ENCODE peak calls at places on chromosomes 5 and 9, in five cellular contexts. G is psoas muscle, M is cardiac muscle cell, A is endodermal cell, K is lower lobe of right lung. T is an unnamed sample. For H3K4me1, the result is how much of the 10 kb centered on the place peaks cover.

GRCh38 chr9:97535771-97536170 is 34.3 kb downstream of the TMOD1 start:
- DNase-seq in G (peak), M (no peak), A (no peak), K (no peak), T (no peak)

GRCh38 chr9:128082173-128082572 is 14.1 kb downstream of the SLC25A25 start:
- DNase-seq in G (no peak), M (no peak), A (no peak), K (no peak), T (no peak)

GRCh38 chr9:8648271-8648670 is 848.7 kb upstream of the DMAC1 start:
- DNase-seq in G (no peak), M (peak), A (no peak), K (no peak), T (no peak)

GRCh38 chr5:178234753-178235599 is 2.4 kb upstream of the PHYKPL start:
- DNase-seq in G (peak), M (peak), A (peak), K (peak), T (no peak)

GRCh38 chr9:70494221-70494620 is 79.8 kb upstream of the KLF9 start:
- DNase-seq in G (no peak), M (no peak), A (no peak), K (no peak), T (no peak)

GRCh38 chr9:133701981-133702797 is 36.0 kb downstream of the SARDH start:
- DNase-seq in G (peak), M (peak), A (no peak), K (peak), T (no peak)

GRCh38 chr5:150497274-150497988 is 10.5 kb upstream of the NDST1 start:
- DNase-seq in G (peak), M (peak), A (no peak), K (no peak), T (peak)

GRCh38 chr5:95530441-95530840 is 24.3 kb downstream of the SKIC3 start:
- DNase-seq in G (no peak), M (peak), A (no peak), K (no peak), T (no peak)

GRCh38 chr9:91163773-91164471 is 197.8 kb downstream of the AUH start:
- DNase-seq in G (no peak), M (no peak), A (peak), K (no peak), T (no peak)

GRCh38 chr5:154844800-154845199 is 5.6 kb downstream of the FAXDC2 start:
- DNase-seq in G (no peak), M (no peak), A (no peak), K (no peak), T (no peak)

GRCh38 chr5:142222235-142222880 is 102.5 kb downstream of the SPRY4 start:
- DNase-seq in G (no peak), M (no peak), A (peak), K (no peak), T (no peak)

GRCh38 chr9:98536542-98537173 is 172.1 kb downstream of the GABBR2 start:
- DNase-seq in G (no peak), M (peak), A (peak), K (no peak), T (no peak)
- TF ChIP-seq CTCF in G (no peak), M (peak), A (peak), K (peak), T (no peak)

DNA sequence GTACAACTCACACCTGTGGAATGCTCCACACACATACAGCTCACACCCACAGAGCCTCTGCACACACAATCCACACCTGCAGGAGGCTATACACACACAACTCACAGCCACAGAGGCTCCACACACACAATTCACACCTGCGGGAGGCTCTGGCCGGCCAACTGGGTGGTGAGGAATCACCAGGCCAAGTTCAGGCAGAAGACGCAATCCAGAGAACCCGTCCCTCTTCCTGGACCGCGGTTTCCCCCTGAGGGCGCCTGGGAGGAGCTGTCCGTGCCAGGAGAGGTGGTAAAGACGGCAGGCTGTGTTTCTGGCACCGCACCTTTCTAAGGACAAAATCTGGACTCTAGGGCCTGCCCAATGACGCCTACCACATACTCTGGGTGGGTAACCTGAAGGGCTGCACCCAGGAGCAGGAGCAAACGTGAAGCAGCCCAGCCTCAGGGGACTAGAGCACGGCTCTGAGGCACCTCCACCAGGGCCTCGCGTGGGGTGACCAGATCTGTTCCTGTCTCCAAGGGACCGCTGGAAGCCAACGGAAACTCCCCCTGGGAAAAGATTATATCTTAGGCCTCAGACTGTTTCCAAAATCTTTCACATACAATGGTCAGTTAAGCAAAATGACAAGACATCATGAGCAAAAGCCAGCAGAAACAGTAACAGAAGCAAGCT is 17.0 kb downstream of the CAMSAP1 start:
- DNase-seq in G (no peak), M (no peak), A (peak), K (no peak), T (no peak)
- H3K4me1 ChIP-seq in G (half or more), M (under half), A (under half), K (half or more), T (under half)

DNA sequence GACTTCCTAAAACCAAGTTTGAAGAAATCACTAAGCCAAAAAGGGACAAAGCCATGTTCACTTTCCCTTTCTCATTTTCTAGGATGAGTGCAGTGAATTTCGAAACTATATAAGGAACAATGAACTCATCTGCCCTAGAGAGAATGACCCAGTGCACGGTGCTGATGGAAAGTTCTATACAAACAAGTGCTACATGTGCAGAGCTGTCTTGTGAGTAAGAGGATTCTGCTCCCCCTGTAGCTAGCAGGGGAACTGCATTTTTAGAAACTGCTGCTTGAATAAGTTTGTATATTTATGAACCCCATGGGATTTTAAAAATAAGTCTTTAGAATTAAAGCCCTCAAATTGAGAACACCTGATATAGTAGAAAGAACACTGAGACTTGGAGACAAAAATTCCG is 42.7 kb upstream of the SPINK14 start:
- DNase-seq in G (no peak), M (peak), A (no peak), K (no peak), T (no peak)
- TF ChIP-seq CTCF in G (no peak), M (peak), A (peak), K (no peak), T (no peak)

GRCh38 chr5:158776681-158777080 is 323.0 kb downstream of the EBF1 start:
- DNase-seq in G (no peak), M (peak), A (no peak), K (no peak), T (no peak)

GRCh38 chr5:158777647-158778368 is 321.9 kb downstream of the EBF1 start:
- DNase-seq in G (no peak), M (peak), A (no peak), K (no peak), T (no peak)

GRCh38 chr5:158785397-158785796 is 314.3 kb downstream of the EBF1 start:
- DNase-seq in G (no peak), M (peak), A (no peak), K (no peak), T (no peak)

GRCh38 chr5:158783382-158783781 is 316.3 kb downstream of the EBF1 start:
- DNase-seq in G (no peak), M (no peak), A (no peak), K (no peak), T (no peak)

GRCh38 chr5:158780656-158781237 is 319.0 kb downstream of the EBF1 start:
- DNase-seq in G (no peak), M (no peak), A (no peak), K (no peak), T (no peak)
- H3K4me1 ChIP-seq in G (under half), M (under half), A (under half), K (under half), T (under half)

GRCh38 chr9:117046666-117047327 is 359.7 kb downstream of the TRIM32 start:
- DNase-seq in G (no peak), M (peak), A (no peak), K (no peak), T (no peak)
- TF ChIP-seq CTCF in G (no peak), M (peak), A (peak), K (no peak), T (no peak)

GRCh38 chr5:74154526-74154925 is 486.0 kb downstream of the ENC1 start:
- DNase-seq in G (no peak), M (no peak), A (no peak), K (no peak), T (no peak)
- H3K4me1 ChIP-seq in G (under half), M (under half), A (under half), K (under half), T (under half)

GRCh38 chr5:159576902-159577301 is 246.6 kb upstream of the IL12B start:
- DNase-seq in G (no peak), M (no peak), A (no peak), K (no peak), T (no peak)

GRCh38 chr5:159586941-159587340 is 256.7 kb upstream of the IL12B start:
- DNase-seq in G (no peak), M (no peak), A (no peak), K (no peak), T (no peak)

GRCh38 chr5:159582756-159583523 is 252.7 kb upstream of the IL12B start:
- DNase-seq in G (no peak), M (peak), A (no peak), K (no peak), T (no peak)

GRCh38 chr5:159581502-159582249 is 251.4 kb upstream of the IL12B start:
- DNase-seq in G (no peak), M (peak), A (peak), K (no peak), T (no peak)
- TF ChIP-seq CTCF in G (no peak), M (peak), A (no peak), K (no peak), T (no peak)

GRCh38 chr5:84119252-84119651 is 265.4 kb downstream of the EDIL3 start:
- DNase-seq in G (no peak), M (no peak), A (no peak), K (no peak), T (no peak)
- H3K4me1 ChIP-seq in G (under half), M (under half), A (under half), K (under half), T (under half)

T was measured in thoracic aorta.